ENCODE peak calls at places on chromosomes 12 and 14, in seven cellular contexts. One of them, this sample, is unnamed. For H3K9me3, the result is how much of the 10 kb centered on the place peaks cover.

GRCh38 chr12:123075591-123076171 is 75.2 kb downstream of the PITPNM2 start:
- DNase-seq in RWPE2: no peak
- DNase-seq in IMR-90: no peak
- DNase-seq in tibial nerve: peak
- DNase-seq in CD8-positive, alpha-beta memory T cell: peak
- DNase-seq in A673: peak
- DNase-seq in CD4-positive, alpha-beta T cell: peak
- DNase-seq in this sample: peak

GRCh38 chr14:76135722-76136121 is 16.0 kb upstream of the GPATCH2L start:
- DNase-seq in RWPE2: no peak
- DNase-seq in IMR-90: no peak
- DNase-seq in tibial nerve: no peak
- DNase-seq in CD8-positive, alpha-beta memory T cell: no peak
- DNase-seq in A673: no peak
- DNase-seq in CD4-positive, alpha-beta T cell: no peak
- DNase-seq in this sample: no peak

GRCh38 chr12:6038160-6038559 is 86.3 kb downstream of the VWF start:
- DNase-seq in RWPE2: no peak
- DNase-seq in IMR-90: peak
- DNase-seq in tibial nerve: no peak
- DNase-seq in CD8-positive, alpha-beta memory T cell: peak
- DNase-seq in A673: peak
- DNase-seq in CD4-positive, alpha-beta T cell: no peak
- DNase-seq in this sample: peak

GRCh38 chr12:121628536-121628935 is 2.2 kb downstream of the ORAI1 start:
- DNase-seq in RWPE2: no peak
- DNase-seq in IMR-90: no peak
- DNase-seq in tibial nerve: no peak
- DNase-seq in CD8-positive, alpha-beta memory T cell: no peak
- DNase-seq in A673: no peak
- DNase-seq in CD4-positive, alpha-beta T cell: no peak
- DNase-seq in this sample: no peak

GRCh38 chr12:47074757-47075156 is 4.7 kb upstream of the PCED1B start:
- DNase-seq in RWPE2: no peak
- DNase-seq in IMR-90: no peak
- DNase-seq in tibial nerve: no peak
- DNase-seq in CD8-positive, alpha-beta memory T cell: no peak
- DNase-seq in A673: no peak
- DNase-seq in CD4-positive, alpha-beta T cell: no peak
- DNase-seq in this sample: no peak

GRCh38 chr12:47820631-47821345 is 1.1 kb upstream of the HDAC7 start:
- DNase-seq in RWPE2: peak
- DNase-seq in IMR-90: peak
- DNase-seq in tibial nerve: peak
- DNase-seq in CD8-positive, alpha-beta memory T cell: no peak
- DNase-seq in A673: peak
- DNase-seq in CD4-positive, alpha-beta T cell: no peak
- DNase-seq in this sample: no peak

GRCh38 chr12:75635606-75636444 is 124.4 kb upstream of the KRR1 start:
- DNase-seq in RWPE2: no peak
- DNase-seq in IMR-90: peak
- DNase-seq in tibial nerve: no peak
- DNase-seq in CD8-positive, alpha-beta memory T cell: no peak
- DNase-seq in A673: no peak
- DNase-seq in CD4-positive, alpha-beta T cell: no peak
- DNase-seq in this sample: no peak

GRCh38 chr14:102097441-102098135 is 10.7 kb upstream of the HSP90AA1 start:
- DNase-seq in RWPE2: peak
- DNase-seq in IMR-90: no peak
- DNase-seq in tibial nerve: no peak
- DNase-seq in CD8-positive, alpha-beta memory T cell: no peak
- DNase-seq in A673: no peak
- DNase-seq in CD4-positive, alpha-beta T cell: no peak
- DNase-seq in this sample: no peak

GRCh38 chr14:39265032-39265431 is 31.3 kb downstream of the MIA2 start:
- DNase-seq in RWPE2: no peak
- DNase-seq in IMR-90: peak
- DNase-seq in tibial nerve: no peak
- DNase-seq in CD8-positive, alpha-beta memory T cell: no peak
- DNase-seq in A673: peak
- DNase-seq in CD4-positive, alpha-beta T cell: no peak
- DNase-seq in this sample: no peak

DNA sequence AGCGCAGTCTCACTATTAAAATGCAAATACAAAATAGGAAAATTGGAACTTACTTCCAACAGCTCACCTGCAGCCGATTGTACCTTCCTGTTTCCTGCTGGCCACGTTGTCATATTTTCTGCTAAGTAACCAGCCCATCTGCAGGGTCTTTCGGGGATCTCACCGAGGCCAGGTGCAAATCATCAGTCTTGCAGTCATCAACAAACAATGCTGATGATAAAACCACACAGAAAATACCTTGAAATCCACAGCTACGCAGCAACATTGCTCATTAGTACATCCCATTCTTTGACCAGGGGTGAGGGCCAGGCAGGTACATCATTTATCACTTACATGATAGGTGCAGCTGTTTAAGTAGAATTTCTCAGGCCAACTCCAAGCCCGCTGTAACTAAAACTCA is 406.9 kb downstream of the TMEM121 start:
- DNase-seq in RWPE2: no peak
- DNase-seq in IMR-90: no peak
- DNase-seq in tibial nerve: no peak
- DNase-seq in CD8-positive, alpha-beta memory T cell: no peak
- DNase-seq in A673: no peak
- DNase-seq in CD4-positive, alpha-beta T cell: no peak
- DNase-seq in this sample: no peak
- H3K9me3 ChIP-seq in RWPE2: under half
- H3K9me3 ChIP-seq in IMR-90: under half
- H3K9me3 ChIP-seq in tibial nerve: under half
- H3K9me3 ChIP-seq in CD8-positive, alpha-beta memory T cell: under half
- H3K9me3 ChIP-seq in A673: under half
- H3K9me3 ChIP-seq in CD4-positive, alpha-beta T cell: under half
- H3K9me3 ChIP-seq in this sample: under half

DNA sequence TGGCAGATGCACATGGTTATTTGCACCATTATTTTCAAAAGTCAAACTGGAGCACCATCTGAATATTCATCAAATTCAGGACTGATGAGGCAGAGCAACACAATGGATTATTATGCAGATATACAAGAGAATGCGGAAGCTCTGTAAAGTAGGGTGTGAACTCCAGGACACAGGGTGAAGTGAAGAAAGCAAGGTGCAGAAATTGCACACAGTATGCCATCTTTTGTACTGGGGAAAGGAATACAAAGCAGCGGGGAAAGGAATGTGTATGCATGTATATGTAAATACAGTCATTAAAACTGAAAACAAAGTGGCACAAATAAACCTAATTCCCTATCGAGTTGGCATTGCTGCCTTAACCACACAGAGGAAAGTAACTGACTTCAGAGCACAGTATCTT is 22.7 kb upstream of the CLEC4E start:
- DNase-seq in RWPE2: no peak
- DNase-seq in IMR-90: no peak
- DNase-seq in tibial nerve: no peak
- DNase-seq in CD8-positive, alpha-beta memory T cell: no peak
- DNase-seq in A673: no peak
- DNase-seq in CD4-positive, alpha-beta T cell: no peak
- DNase-seq in this sample: no peak
- H3K9me3 ChIP-seq in RWPE2: under half
- H3K9me3 ChIP-seq in IMR-90: under half
- H3K9me3 ChIP-seq in tibial nerve: under half
- H3K9me3 ChIP-seq in CD8-positive, alpha-beta memory T cell: under half
- H3K9me3 ChIP-seq in A673: under half
- H3K9me3 ChIP-seq in CD4-positive, alpha-beta T cell: under half
- H3K9me3 ChIP-seq in this sample: under half

DNA sequence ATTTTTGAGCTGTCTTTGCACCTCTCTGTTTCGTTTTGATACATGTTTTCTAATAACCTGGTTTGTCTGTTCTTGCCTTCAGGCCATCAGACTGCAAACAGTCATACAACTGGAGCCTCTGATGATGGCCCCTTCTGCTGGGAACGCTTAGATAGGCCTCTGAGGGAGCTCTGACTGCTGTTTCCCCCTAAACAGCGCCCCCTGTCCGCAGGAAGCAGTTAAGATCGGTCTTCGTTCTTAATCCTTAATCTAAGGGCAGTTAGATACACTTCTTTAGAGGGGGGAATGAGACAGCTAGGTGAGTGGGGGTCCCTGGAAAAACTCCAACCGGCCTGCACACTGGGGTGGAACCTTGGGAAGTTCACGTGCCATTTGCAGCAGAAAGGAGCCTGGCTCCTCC is 1338.8 kb upstream of the SEL1L start:
- DNase-seq in RWPE2: no peak
- DNase-seq in IMR-90: no peak
- DNase-seq in tibial nerve: no peak
- DNase-seq in CD8-positive, alpha-beta memory T cell: no peak
- DNase-seq in A673: peak
- DNase-seq in CD4-positive, alpha-beta T cell: no peak
- DNase-seq in this sample: no peak
- H3K9me3 ChIP-seq in RWPE2: under half
- H3K9me3 ChIP-seq in IMR-90: under half
- H3K9me3 ChIP-seq in tibial nerve: under half
- H3K9me3 ChIP-seq in CD8-positive, alpha-beta memory T cell: under half
- H3K9me3 ChIP-seq in A673: under half
- H3K9me3 ChIP-seq in CD4-positive, alpha-beta T cell: under half
- H3K9me3 ChIP-seq in this sample: under half

GRCh38 chr12:65940744-65941143 is 116.5 kb downstream of the HMGA2 start:
- DNase-seq in RWPE2: no peak
- DNase-seq in IMR-90: no peak
- DNase-seq in tibial nerve: no peak
- DNase-seq in CD8-positive, alpha-beta memory T cell: no peak
- DNase-seq in A673: no peak
- DNase-seq in CD4-positive, alpha-beta T cell: no peak
- DNase-seq in this sample: no peak
- H3K9me3 ChIP-seq in RWPE2: under half
- H3K9me3 ChIP-seq in IMR-90: under half
- H3K9me3 ChIP-seq in tibial nerve: under half
- H3K9me3 ChIP-seq in CD8-positive, alpha-beta memory T cell: under half
- H3K9me3 ChIP-seq in A673: under half
- H3K9me3 ChIP-seq in CD4-positive, alpha-beta T cell: under half
- H3K9me3 ChIP-seq in this sample: under half

GRCh38 chr12:18358077-18358476 is 96.8 kb downstream of the PIK3C2G start:
- DNase-seq in RWPE2: no peak
- DNase-seq in IMR-90: no peak
- DNase-seq in tibial nerve: no peak
- DNase-seq in CD8-positive, alpha-beta memory T cell: no peak
- DNase-seq in A673: no peak
- DNase-seq in CD4-positive, alpha-beta T cell: no peak
- DNase-seq in this sample: no peak

GRCh38 chr12:18358930-18359329 is 97.6 kb downstream of the PIK3C2G start:
- DNase-seq in RWPE2: no peak
- DNase-seq in IMR-90: no peak
- DNase-seq in tibial nerve: no peak
- DNase-seq in CD8-positive, alpha-beta memory T cell: no peak
- DNase-seq in A673: no peak
- DNase-seq in CD4-positive, alpha-beta T cell: no peak
- DNase-seq in this sample: no peak

GRCh38 chr12:18363321-18363720 is 102.0 kb downstream of the PIK3C2G start:
- DNase-seq in RWPE2: no peak
- DNase-seq in IMR-90: no peak
- DNase-seq in tibial nerve: no peak
- DNase-seq in CD8-positive, alpha-beta memory T cell: no peak
- DNase-seq in A673: peak
- DNase-seq in CD4-positive, alpha-beta T cell: no peak
- DNase-seq in this sample: no peak

DNA sequence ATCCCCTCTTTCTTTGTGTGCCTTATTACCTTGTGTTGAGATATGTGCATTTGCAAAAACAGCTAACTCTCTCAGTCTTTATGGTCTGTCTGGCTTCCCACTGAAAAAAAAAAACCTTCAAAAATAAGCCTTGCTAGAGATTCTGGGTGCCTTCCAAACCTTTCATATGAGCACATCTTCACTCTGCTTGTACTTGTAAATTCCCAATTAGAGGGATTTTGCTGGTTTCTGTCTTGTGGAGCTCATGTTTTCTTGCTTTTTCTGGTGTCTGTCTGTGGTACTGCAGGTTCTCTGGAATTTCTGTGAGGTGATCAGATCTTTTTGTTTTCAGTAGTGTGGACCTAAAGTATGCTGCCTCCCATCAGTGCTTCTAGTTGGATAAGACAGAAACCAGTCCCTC is 100.1 kb downstream of the PIK3C2G start:
- DNase-seq in RWPE2: no peak
- DNase-seq in IMR-90: no peak
- DNase-seq in tibial nerve: no peak
- DNase-seq in CD8-positive, alpha-beta memory T cell: no peak
- DNase-seq in A673: peak
- DNase-seq in CD4-positive, alpha-beta T cell: no peak
- DNase-seq in this sample: no peak
- H3K9me3 ChIP-seq in RWPE2: under half
- H3K9me3 ChIP-seq in IMR-90: under half
- H3K9me3 ChIP-seq in tibial nerve: under half
- H3K9me3 ChIP-seq in CD8-positive, alpha-beta memory T cell: under half
- H3K9me3 ChIP-seq in A673: under half
- H3K9me3 ChIP-seq in CD4-positive, alpha-beta T cell: under half
- H3K9me3 ChIP-seq in this sample: under half

GRCh38 chr14:29645117-29645516 is 282.5 kb downstream of the PRKD1 start:
- DNase-seq in RWPE2: no peak
- DNase-seq in IMR-90: peak
- DNase-seq in tibial nerve: no peak
- DNase-seq in CD8-positive, alpha-beta memory T cell: no peak
- DNase-seq in A673: no peak
- DNase-seq in CD4-positive, alpha-beta T cell: no peak
- DNase-seq in this sample: no peak
- H3K9me3 ChIP-seq in RWPE2: under half
- H3K9me3 ChIP-seq in IMR-90: under half
- H3K9me3 ChIP-seq in tibial nerve: under half
- H3K9me3 ChIP-seq in CD8-positive, alpha-beta memory T cell: under half
- H3K9me3 ChIP-seq in A673: under half
- H3K9me3 ChIP-seq in CD4-positive, alpha-beta T cell: under half
- H3K9me3 ChIP-seq in this sample: under half

GRCh38 chr12:38113991-38114390 is 202.6 kb upstream of the ALG10B start:
- DNase-seq in RWPE2: no peak
- DNase-seq in IMR-90: no peak
- DNase-seq in tibial nerve: no peak
- DNase-seq in CD8-positive, alpha-beta memory T cell: no peak
- DNase-seq in A673: no peak
- DNase-seq in CD4-positive, alpha-beta T cell: no peak
- DNase-seq in this sample: no peak
- H3K9me3 ChIP-seq in RWPE2: under half
- H3K9me3 ChIP-seq in IMR-90: under half
- H3K9me3 ChIP-seq in tibial nerve: under half
- H3K9me3 ChIP-seq in CD8-positive, alpha-beta memory T cell: under half
- H3K9me3 ChIP-seq in A673: under half
- H3K9me3 ChIP-seq in CD4-positive, alpha-beta T cell: under half
- H3K9me3 ChIP-seq in this sample: under half

GRCh38 chr12:133124674-133125073 is 5.4 kb downstream of the ZNF891 start:
- DNase-seq in RWPE2: no peak
- DNase-seq in IMR-90: no peak
- DNase-seq in tibial nerve: no peak
- DNase-seq in CD8-positive, alpha-beta memory T cell: no peak
- DNase-seq in A673: no peak
- DNase-seq in CD4-positive, alpha-beta T cell: no peak
- DNase-seq in this sample: no peak
- H3K9me3 ChIP-seq in RWPE2: under half
- H3K9me3 ChIP-seq in IMR-90: half or more
- H3K9me3 ChIP-seq in tibial nerve: under half
- H3K9me3 ChIP-seq in CD8-positive, alpha-beta memory T cell: half or more
- H3K9me3 ChIP-seq in A673: half or more
- H3K9me3 ChIP-seq in CD4-positive, alpha-beta T cell: half or more
- H3K9me3 ChIP-seq in this sample: half or more

This sample was measured in CD8-positive, alpha-beta T cell.